ENCODE peak calls at places on chromosomes 5 and 9, in six cellular contexts. One of them, this sample, is unnamed.

GRCh38 chr5:180212363-180213255 is 3.6 kb upstream of the RASGEF1C start:
- DNase-seq in Peyer's patch: no peak
- DNase-seq in heart right ventricle: no peak
- DNase-seq in H7: peak
- DNase-seq in effector memory CD4-positive, alpha-beta T cell: no peak
- DNase-seq in AG10803: no peak
- DNase-seq in this sample: peak

GRCh38 chr5:78589928-78590327 is 58.6 kb downstream of the LHFPL2 start:
- DNase-seq in Peyer's patch: no peak
- DNase-seq in heart right ventricle: no peak
- DNase-seq in H7: no peak
- DNase-seq in effector memory CD4-positive, alpha-beta T cell: no peak
- DNase-seq in AG10803: no peak
- DNase-seq in this sample: no peak

GRCh38 chr5:41925555-41925946 is 470 bp downstream of the FBXO4 start:
- DNase-seq in Peyer's patch: peak
- DNase-seq in heart right ventricle: no peak
- DNase-seq in H7: no peak
- DNase-seq in effector memory CD4-positive, alpha-beta T cell: no peak
- DNase-seq in AG10803: peak
- DNase-seq in this sample: peak

GRCh38 chr9:86126998-86127972 is 27.9 kb upstream of the GOLM1 start:
- DNase-seq in Peyer's patch: no peak
- DNase-seq in heart right ventricle: peak
- DNase-seq in H7: peak
- DNase-seq in effector memory CD4-positive, alpha-beta T cell: no peak
- DNase-seq in AG10803: peak
- DNase-seq in this sample: peak

GRCh38 chr5:101425345-101425744 is 522.3 kb upstream of the ST8SIA4 start:
- DNase-seq in Peyer's patch: no peak
- DNase-seq in heart right ventricle: no peak
- DNase-seq in H7: no peak
- DNase-seq in effector memory CD4-positive, alpha-beta T cell: no peak
- DNase-seq in AG10803: peak
- DNase-seq in this sample: peak

GRCh38 chr5:175853573-175854230 is 17.7 kb upstream of the CPLX2 start:
- DNase-seq in Peyer's patch: no peak
- DNase-seq in heart right ventricle: no peak
- DNase-seq in H7: no peak
- DNase-seq in effector memory CD4-positive, alpha-beta T cell: no peak
- DNase-seq in AG10803: no peak
- DNase-seq in this sample: no peak

GRCh38 chr5:93289915-93290314 is 291.1 kb downstream of the NR2F1-AS1 start:
- DNase-seq in Peyer's patch: no peak
- DNase-seq in heart right ventricle: no peak
- DNase-seq in H7: no peak
- DNase-seq in effector memory CD4-positive, alpha-beta T cell: no peak
- DNase-seq in AG10803: no peak
- DNase-seq in this sample: no peak

GRCh38 chr5:174532453-174533126 is 191.8 kb upstream of the MSX2 start:
- DNase-seq in Peyer's patch: peak
- DNase-seq in heart right ventricle: peak
- DNase-seq in H7: peak
- DNase-seq in effector memory CD4-positive, alpha-beta T cell: no peak
- DNase-seq in AG10803: peak
- DNase-seq in this sample: peak

GRCh38 chr5:127898551-127899213 is 184.9 kb upstream of the SLC12A2 start:
- DNase-seq in Peyer's patch: no peak
- DNase-seq in heart right ventricle: no peak
- DNase-seq in H7: no peak
- DNase-seq in effector memory CD4-positive, alpha-beta T cell: no peak
- DNase-seq in AG10803: no peak
- DNase-seq in this sample: peak

GRCh38 chr5:134070979-134071849 is 43.3 kb upstream of the TCF7 start:
- DNase-seq in Peyer's patch: peak
- DNase-seq in heart right ventricle: no peak
- DNase-seq in H7: peak
- DNase-seq in effector memory CD4-positive, alpha-beta T cell: no peak
- DNase-seq in AG10803: no peak
- DNase-seq in this sample: no peak
- H3K4me3 ChIP-seq in Peyer's patch: peak
- H3K4me3 ChIP-seq in heart right ventricle: peak
- H3K4me3 ChIP-seq in H7: peak
- H3K4me3 ChIP-seq in effector memory CD4-positive, alpha-beta T cell: peak
- H3K4me3 ChIP-seq in AG10803: peak
- H3K4me3 ChIP-seq in this sample: peak

GRCh38 chr9:95107976-95108375 is 209.5 kb downstream of the FANCC start:
- DNase-seq in Peyer's patch: no peak
- DNase-seq in heart right ventricle: no peak
- DNase-seq in H7: no peak
- DNase-seq in effector memory CD4-positive, alpha-beta T cell: no peak
- DNase-seq in AG10803: no peak
- DNase-seq in this sample: no peak

GRCh38 chr9:95104966-95105365 is 212.5 kb downstream of the FANCC start:
- DNase-seq in Peyer's patch: no peak
- DNase-seq in heart right ventricle: no peak
- DNase-seq in H7: peak
- DNase-seq in effector memory CD4-positive, alpha-beta T cell: no peak
- DNase-seq in AG10803: no peak
- DNase-seq in this sample: no peak

GRCh38 chr9:95108777-95109176 is 208.7 kb downstream of the FANCC start:
- DNase-seq in Peyer's patch: no peak
- DNase-seq in heart right ventricle: no peak
- DNase-seq in H7: no peak
- DNase-seq in effector memory CD4-positive, alpha-beta T cell: no peak
- DNase-seq in AG10803: no peak
- DNase-seq in this sample: no peak

GRCh38 chr9:95105519-95106287 is 211.8 kb downstream of the FANCC start:
- DNase-seq in Peyer's patch: no peak
- DNase-seq in heart right ventricle: no peak
- DNase-seq in H7: peak
- DNase-seq in effector memory CD4-positive, alpha-beta T cell: no peak
- DNase-seq in AG10803: no peak
- DNase-seq in this sample: no peak

GRCh38 chr9:95107001-95107749 is 210.3 kb downstream of the FANCC start:
- DNase-seq in Peyer's patch: peak
- DNase-seq in heart right ventricle: no peak
- DNase-seq in H7: no peak
- DNase-seq in effector memory CD4-positive, alpha-beta T cell: no peak
- DNase-seq in AG10803: no peak
- DNase-seq in this sample: peak
- H3K4me3 ChIP-seq in Peyer's patch: no peak
- H3K4me3 ChIP-seq in heart right ventricle: no peak
- H3K4me3 ChIP-seq in H7: no peak
- H3K4me3 ChIP-seq in effector memory CD4-positive, alpha-beta T cell: no peak
- H3K4me3 ChIP-seq in AG10803: no peak
- H3K4me3 ChIP-seq in this sample: no peak

DNA sequence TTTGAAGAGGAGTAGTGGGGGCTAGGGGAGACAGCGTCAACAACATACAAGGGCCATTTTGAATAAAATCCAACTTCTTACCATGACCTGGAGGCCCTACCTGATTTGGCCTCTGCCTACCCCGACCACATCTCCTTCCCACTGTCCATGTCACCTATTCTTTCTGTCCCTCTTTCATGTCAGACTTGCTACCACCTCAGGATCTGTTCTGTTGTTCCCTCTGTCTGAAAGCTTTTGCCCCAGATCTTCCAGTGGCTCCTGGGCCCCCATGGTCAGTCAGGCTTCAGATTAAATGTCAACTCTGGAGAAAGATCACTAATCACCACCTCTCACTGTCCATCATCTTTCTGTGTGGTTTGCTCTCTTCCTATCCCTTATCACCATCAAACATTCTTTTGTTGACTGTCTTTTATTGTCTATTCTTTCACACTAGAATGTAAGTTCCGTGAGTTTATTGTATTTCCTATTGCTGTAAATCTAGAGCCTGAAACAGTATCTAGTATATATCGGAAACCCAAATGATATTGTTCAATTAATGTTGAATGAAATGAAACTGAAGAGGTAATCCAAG is 31.2 kb upstream of the APC start:
- DNase-seq in Peyer's patch: no peak
- DNase-seq in heart right ventricle: no peak
- DNase-seq in H7: no peak
- DNase-seq in effector memory CD4-positive, alpha-beta T cell: no peak
- DNase-seq in AG10803: no peak
- DNase-seq in this sample: no peak
- H3K4me3 ChIP-seq in Peyer's patch: peak
- H3K4me3 ChIP-seq in heart right ventricle: peak
- H3K4me3 ChIP-seq in H7: no peak
- H3K4me3 ChIP-seq in effector memory CD4-positive, alpha-beta T cell: peak
- H3K4me3 ChIP-seq in AG10803: no peak
- H3K4me3 ChIP-seq in this sample: no peak

DNA sequence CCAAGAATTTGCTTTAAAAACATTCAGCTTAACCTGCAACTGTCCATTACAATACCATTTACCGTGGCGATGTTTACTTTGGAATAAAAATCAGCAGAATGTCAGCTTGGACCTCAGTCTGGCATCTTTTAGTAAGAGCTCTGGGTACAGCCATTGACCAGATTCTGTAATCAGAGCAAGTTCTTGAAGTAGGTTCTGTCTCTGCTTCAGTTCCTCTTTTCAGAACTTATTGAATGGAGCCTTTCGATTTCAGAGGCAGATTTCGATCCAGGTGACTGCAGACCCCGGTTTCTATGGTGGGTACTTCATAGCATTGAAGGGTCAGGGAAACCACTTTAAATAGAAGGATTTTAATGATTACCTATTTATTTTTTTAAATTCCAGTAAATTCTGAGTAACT is 53.4 kb upstream of the SV2C start:
- DNase-seq in Peyer's patch: no peak
- DNase-seq in heart right ventricle: no peak
- DNase-seq in H7: no peak
- DNase-seq in effector memory CD4-positive, alpha-beta T cell: no peak
- DNase-seq in AG10803: no peak
- DNase-seq in this sample: no peak
- H3K4me3 ChIP-seq in Peyer's patch: no peak
- H3K4me3 ChIP-seq in heart right ventricle: no peak
- H3K4me3 ChIP-seq in H7: no peak
- H3K4me3 ChIP-seq in effector memory CD4-positive, alpha-beta T cell: no peak
- H3K4me3 ChIP-seq in AG10803: no peak
- H3K4me3 ChIP-seq in this sample: no peak

GRCh38 chr9:92971121-92971520 is 23.8 kb downstream of the FGD3 start:
- DNase-seq in Peyer's patch: no peak
- DNase-seq in heart right ventricle: no peak
- DNase-seq in H7: no peak
- DNase-seq in effector memory CD4-positive, alpha-beta T cell: no peak
- DNase-seq in AG10803: no peak
- DNase-seq in this sample: no peak
- H3K4me3 ChIP-seq in Peyer's patch: no peak
- H3K4me3 ChIP-seq in heart right ventricle: no peak
- H3K4me3 ChIP-seq in H7: no peak
- H3K4me3 ChIP-seq in effector memory CD4-positive, alpha-beta T cell: peak
- H3K4me3 ChIP-seq in AG10803: no peak
- H3K4me3 ChIP-seq in this sample: no peak

GRCh38 chr5:147510885-147511284 is 1.0 kb upstream of the DPYSL3 start:
- DNase-seq in Peyer's patch: no peak
- DNase-seq in heart right ventricle: no peak
- DNase-seq in H7: no peak
- DNase-seq in effector memory CD4-positive, alpha-beta T cell: no peak
- DNase-seq in AG10803: no peak
- DNase-seq in this sample: no peak

GRCh38 chr5:147508711-147509040 is 1.2 kb downstream of the DPYSL3 start:
- DNase-seq in Peyer's patch: no peak
- DNase-seq in heart right ventricle: no peak
- DNase-seq in H7: no peak
- DNase-seq in effector memory CD4-positive, alpha-beta T cell: no peak
- DNase-seq in AG10803: peak
- DNase-seq in this sample: peak

GRCh38 chr5:147507480-147508126 is 2.3 kb downstream of the DPYSL3 start:
- DNase-seq in Peyer's patch: no peak
- DNase-seq in heart right ventricle: no peak
- DNase-seq in H7: no peak
- DNase-seq in effector memory CD4-positive, alpha-beta T cell: no peak
- DNase-seq in AG10803: peak
- DNase-seq in this sample: peak

GRCh38 chr5:147509041-147509709 is 693 bp downstream of the DPYSL3 start:
- DNase-seq in Peyer's patch: no peak
- DNase-seq in heart right ventricle: peak
- DNase-seq in H7: peak
- DNase-seq in effector memory CD4-positive, alpha-beta T cell: no peak
- DNase-seq in AG10803: peak
- DNase-seq in this sample: peak

DNA sequence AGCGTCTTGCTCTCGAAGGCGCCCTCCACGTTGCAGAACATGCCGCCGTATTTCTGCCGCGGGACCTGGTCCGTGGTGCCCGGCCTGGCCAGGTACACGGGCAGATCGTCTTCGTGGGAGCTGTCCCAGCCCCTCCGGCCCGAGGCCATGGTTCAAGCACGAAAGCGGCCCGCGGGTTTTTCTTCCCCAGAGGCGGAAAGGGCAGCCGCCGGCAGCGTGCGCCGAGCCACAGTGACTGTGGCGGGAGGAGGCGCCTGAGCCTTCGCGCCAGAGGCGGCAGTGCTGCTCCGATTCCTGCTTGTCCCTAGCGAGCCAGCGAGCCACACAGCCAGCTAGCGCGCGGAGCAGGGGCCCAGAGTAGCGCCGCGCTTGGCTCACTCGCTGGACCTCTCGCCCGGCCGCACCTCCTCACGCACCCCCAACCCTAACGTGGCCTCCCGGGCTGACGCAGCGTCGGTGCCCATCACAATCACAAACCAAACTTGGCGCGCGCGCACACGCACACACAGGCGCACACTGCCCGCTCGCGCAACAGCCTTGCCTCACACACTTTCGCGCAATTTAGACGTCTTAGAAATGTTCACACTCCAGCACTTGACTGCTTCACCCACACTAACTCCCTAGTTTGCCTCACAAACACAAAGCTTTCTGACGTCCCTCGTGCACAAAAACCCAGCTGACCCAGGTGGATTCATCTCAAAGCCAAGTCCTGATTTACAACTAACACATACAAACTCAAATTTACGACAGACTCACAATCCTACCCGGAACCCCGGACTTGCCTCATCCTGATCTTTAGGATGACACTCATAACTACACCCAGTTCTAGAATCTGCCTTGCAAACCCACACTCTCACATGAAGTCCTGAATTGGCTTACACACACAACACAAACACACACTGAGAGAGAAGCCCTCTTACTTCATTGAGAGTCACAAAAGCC is at the start of gene DPYSL3:
- DNase-seq in Peyer's patch: no peak
- DNase-seq in heart right ventricle: peak
- DNase-seq in H7: peak
- DNase-seq in effector memory CD4-positive, alpha-beta T cell: no peak
- DNase-seq in AG10803: peak
- DNase-seq in this sample: peak
- H3K4me3 ChIP-seq in Peyer's patch: peak
- H3K4me3 ChIP-seq in heart right ventricle: peak
- H3K4me3 ChIP-seq in H7: peak
- H3K4me3 ChIP-seq in effector memory CD4-positive, alpha-beta T cell: no peak
- H3K4me3 ChIP-seq in AG10803: peak
- H3K4me3 ChIP-seq in this sample: peak

DNA sequence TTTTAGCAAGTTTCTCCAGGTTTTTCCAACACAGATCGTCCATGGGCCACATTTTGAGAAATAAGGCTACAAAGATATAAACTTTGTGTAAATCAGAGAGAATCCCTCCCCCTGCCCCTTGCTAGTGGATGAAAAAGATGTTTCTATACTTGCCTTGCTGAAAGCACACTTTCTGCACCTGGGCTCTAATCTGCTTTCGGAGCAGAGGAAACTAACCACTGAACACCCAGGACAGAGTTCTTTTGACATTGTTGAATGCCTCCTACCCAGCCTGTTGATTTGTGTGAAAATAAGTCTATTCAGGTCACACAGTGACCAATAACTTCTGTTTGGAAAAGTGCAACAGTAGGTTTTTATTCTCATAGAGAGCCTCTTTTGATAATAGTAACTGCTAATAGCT is 7.5 kb downstream of the ADRB2 start:
- DNase-seq in Peyer's patch: no peak
- DNase-seq in heart right ventricle: no peak
- DNase-seq in H7: no peak
- DNase-seq in effector memory CD4-positive, alpha-beta T cell: no peak
- DNase-seq in AG10803: no peak
- DNase-seq in this sample: no peak
- H3K4me3 ChIP-seq in Peyer's patch: no peak
- H3K4me3 ChIP-seq in heart right ventricle: no peak
- H3K4me3 ChIP-seq in H7: no peak
- H3K4me3 ChIP-seq in effector memory CD4-positive, alpha-beta T cell: no peak
- H3K4me3 ChIP-seq in AG10803: no peak
- H3K4me3 ChIP-seq in this sample: no peak